ENCODE peak calls at places on chromosomes 4 and X, in five cellular contexts. One of them, this sample, is unnamed.

GRCh38 chr4:105858466-105859040 is 36.7 kb upstream of the NPNT start:
- DNase-seq in prostate gland: no peak
- DNase-seq in K562: no peak
- DNase-seq in stomach: no peak
- DNase-seq in upper lobe of left lung: no peak
- DNase-seq in this sample: no peak

GRCh38 chrX:19085975-19086772 is 36.1 kb downstream of the ADGRG2 start:
- DNase-seq in prostate gland: no peak
- DNase-seq in K562: no peak
- DNase-seq in stomach: no peak
- DNase-seq in upper lobe of left lung: no peak
- DNase-seq in this sample: no peak

GRCh38 chr4:10161146-10161545 is 44.5 kb upstream of the WDR1 start:
- DNase-seq in prostate gland: no peak
- DNase-seq in K562: no peak
- DNase-seq in stomach: no peak
- DNase-seq in upper lobe of left lung: no peak
- DNase-seq in this sample: no peak

GRCh38 chr4:19880205-19880604 is 371.5 kb upstream of the SLIT2 start:
- DNase-seq in prostate gland: no peak
- DNase-seq in K562: no peak
- DNase-seq in stomach: no peak
- DNase-seq in upper lobe of left lung: no peak
- DNase-seq in this sample: no peak

GRCh38 chr4:56656346-56656643 is 24.8 kb downstream of the HOPX start:
- DNase-seq in prostate gland: no peak
- DNase-seq in K562: no peak
- DNase-seq in stomach: peak
- DNase-seq in upper lobe of left lung: peak
- DNase-seq in this sample: peak

GRCh38 chr4:188779586-188779985 is 640.3 kb downstream of the TRIML1 start:
- DNase-seq in prostate gland: no peak
- DNase-seq in K562: no peak
- DNase-seq in stomach: no peak
- DNase-seq in upper lobe of left lung: no peak
- DNase-seq in this sample: no peak

GRCh38 chr4:111945014-111945413 is 200.2 kb upstream of the FAM241A start:
- DNase-seq in prostate gland: no peak
- DNase-seq in K562: no peak
- DNase-seq in stomach: no peak
- DNase-seq in upper lobe of left lung: no peak
- DNase-seq in this sample: peak

GRCh38 chr4:108337923-108338322 is 169.2 kb upstream of the LEF1 start:
- DNase-seq in prostate gland: no peak
- DNase-seq in K562: no peak
- DNase-seq in stomach: no peak
- DNase-seq in upper lobe of left lung: no peak
- DNase-seq in this sample: no peak

GRCh38 chr4:164068392-164068791 is 573.9 kb downstream of the TMA16 start:
- DNase-seq in prostate gland: no peak
- DNase-seq in K562: no peak
- DNase-seq in stomach: no peak
- DNase-seq in upper lobe of left lung: peak
- DNase-seq in this sample: no peak

GRCh38 chr4:147626903-147627302 is 9.7 kb downstream of the TMEM184C start:
- DNase-seq in prostate gland: no peak
- DNase-seq in K562: no peak
- DNase-seq in stomach: no peak
- DNase-seq in upper lobe of left lung: no peak
- DNase-seq in this sample: peak
- TF ChIP-seq POLR2AphosphoS5 in prostate gland: no peak
- TF ChIP-seq POLR2AphosphoS5 in K562: no peak
- TF ChIP-seq POLR2AphosphoS5 in stomach: no peak
- TF ChIP-seq POLR2AphosphoS5 in upper lobe of left lung: no peak
- TF ChIP-seq POLR2AphosphoS5 in this sample: no peak

DNA sequence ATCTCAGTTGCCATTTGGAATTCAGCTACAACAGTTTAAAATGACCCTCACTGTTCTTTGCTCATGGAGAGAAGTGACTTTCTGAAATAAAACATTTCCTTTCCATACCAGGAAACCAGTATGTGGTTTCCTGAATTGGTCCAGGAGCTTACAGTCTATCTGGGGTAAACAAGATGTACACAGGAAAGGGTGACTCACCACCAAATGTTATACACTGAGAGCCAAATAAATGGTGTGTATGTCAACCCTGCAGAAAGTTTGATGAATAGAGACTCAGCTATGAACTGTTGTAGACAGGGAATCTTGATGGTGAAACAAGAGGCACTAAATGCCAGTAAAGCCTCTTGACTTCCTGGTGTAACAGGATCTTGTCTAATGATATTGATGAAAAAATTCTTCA is 100.4 kb downstream of the HS6ST2 start:
- DNase-seq in prostate gland: no peak
- DNase-seq in K562: no peak
- DNase-seq in stomach: no peak
- DNase-seq in upper lobe of left lung: no peak
- DNase-seq in this sample: no peak
- TF ChIP-seq POLR2AphosphoS5 in prostate gland: no peak
- TF ChIP-seq POLR2AphosphoS5 in K562: no peak
- TF ChIP-seq POLR2AphosphoS5 in stomach: no peak
- TF ChIP-seq POLR2AphosphoS5 in upper lobe of left lung: no peak
- TF ChIP-seq POLR2AphosphoS5 in this sample: no peak

GRCh38 chr4:126960760-126961159 is 672.0 kb upstream of the INTU start:
- DNase-seq in prostate gland: no peak
- DNase-seq in K562: no peak
- DNase-seq in stomach: no peak
- DNase-seq in upper lobe of left lung: no peak
- DNase-seq in this sample: no peak
- TF ChIP-seq POLR2AphosphoS5 in prostate gland: no peak
- TF ChIP-seq POLR2AphosphoS5 in K562: no peak
- TF ChIP-seq POLR2AphosphoS5 in stomach: no peak
- TF ChIP-seq POLR2AphosphoS5 in upper lobe of left lung: no peak
- TF ChIP-seq POLR2AphosphoS5 in this sample: no peak

GRCh38 chr4:82522472-82522871 is 39.3 kb downstream of the TMEM150C start:
- DNase-seq in prostate gland: no peak
- DNase-seq in K562: no peak
- DNase-seq in stomach: no peak
- DNase-seq in upper lobe of left lung: no peak
- DNase-seq in this sample: peak
- TF ChIP-seq POLR2AphosphoS5 in prostate gland: no peak
- TF ChIP-seq POLR2AphosphoS5 in K562: no peak
- TF ChIP-seq POLR2AphosphoS5 in stomach: no peak
- TF ChIP-seq POLR2AphosphoS5 in upper lobe of left lung: no peak
- TF ChIP-seq POLR2AphosphoS5 in this sample: no peak